ENCODE peak calls at places on chromosomes 2 and 18, in seven cellular contexts. One of them, this sample, is unnamed.
A peak's percentile ranks its signal among the peaks of the same experiment; 100 is the strongest.

GRCh38 chr18:11887305-11888262 is 20.5 kb downstream of the MPPE1 start:
- DNase-seq in HL-60: no peak
- DNase-seq in Right ventricle myocardium superior: no peak
- DNase-seq in MV-4-11: no peak
- DNase-seq in GM12865: no peak
- DNase-seq in kidney tubule cell: peak; percentile 67
- DNase-seq in dorsolateral prefrontal cortex: no peak
- DNase-seq in this sample: peak; percentile 9

GRCh38 chr2:215107229-215108056 is 31.0 kb downstream of the ABCA12 start:
- DNase-seq in GM12865: no peak
- DNase-seq in kidney tubule cell: no peak
- DNase-seq in dorsolateral prefrontal cortex: no peak
- DNase-seq in Right ventricle myocardium superior: no peak
- DNase-seq in HL-60: no peak
- DNase-seq in MV-4-11: no peak
- DNase-seq in this sample: no peak

GRCh38 chr18:7370375-7370774 is 139.5 kb downstream of the LRRC30 start:
- DNase-seq in MV-4-11: no peak
- DNase-seq in dorsolateral prefrontal cortex: peak; percentile 25
- DNase-seq in GM12865: no peak
- DNase-seq in kidney tubule cell: no peak
- DNase-seq in Right ventricle myocardium superior: peak; percentile 48
- DNase-seq in HL-60: no peak
- DNase-seq in this sample: no peak

GRCh38 chr2:37215255-37215654 is 16.1 kb downstream of the CEBPZ start:
- DNase-seq in Right ventricle myocardium superior: no peak
- DNase-seq in kidney tubule cell: no peak
- DNase-seq in MV-4-11: no peak
- DNase-seq in GM12865: no peak
- DNase-seq in dorsolateral prefrontal cortex: no peak
- DNase-seq in HL-60: no peak
- DNase-seq in this sample: no peak

GRCh38 chr18:48405108-48405507 is 4.1 kb downstream of the ZBTB7C start:
- DNase-seq in Right ventricle myocardium superior: no peak
- DNase-seq in kidney tubule cell: peak; percentile 28
- DNase-seq in MV-4-11: no peak
- DNase-seq in GM12865: no peak
- DNase-seq in HL-60: no peak
- DNase-seq in dorsolateral prefrontal cortex: no peak
- DNase-seq in this sample: peak; percentile 65

GRCh38 chr18:8051388-8051787 is 484.3 kb downstream of the PTPRM start:
- DNase-seq in HL-60: no peak
- DNase-seq in kidney tubule cell: no peak
- DNase-seq in dorsolateral prefrontal cortex: no peak
- DNase-seq in MV-4-11: no peak
- DNase-seq in GM12865: no peak
- DNase-seq in Right ventricle myocardium superior: no peak
- DNase-seq in this sample: no peak

GRCh38 chr2:173884403-173884802 is 80.8 kb downstream of the SP3 start:
- DNase-seq in GM12865: peak; percentile 52
- DNase-seq in MV-4-11: no peak
- DNase-seq in dorsolateral prefrontal cortex: peak; percentile 28
- DNase-seq in kidney tubule cell: peak; percentile 49
- DNase-seq in Right ventricle myocardium superior: peak; percentile 75
- DNase-seq in HL-60: no peak
- DNase-seq in this sample: peak; percentile 47

GRCh38 chr2:239654266-239654665 is 253.4 kb upstream of the HDAC4 start:
- DNase-seq in Right ventricle myocardium superior: no peak
- DNase-seq in MV-4-11: no peak
- DNase-seq in dorsolateral prefrontal cortex: no peak
- DNase-seq in GM12865: no peak
- DNase-seq in HL-60: no peak
- DNase-seq in kidney tubule cell: no peak
- DNase-seq in this sample: no peak

GRCh38 chr18:2903006-2903405 is 56.2 kb downstream of the EMILIN2 start:
- DNase-seq in HL-60: no peak
- DNase-seq in GM12865: no peak
- DNase-seq in MV-4-11: no peak
- DNase-seq in dorsolateral prefrontal cortex: no peak
- DNase-seq in kidney tubule cell: peak; percentile 46
- DNase-seq in Right ventricle myocardium superior: peak; percentile 81
- DNase-seq in this sample: peak; percentile 73

GRCh38 chr2:8133331-8133730 is 548.5 kb upstream of the ID2 start:
- DNase-seq in MV-4-11: no peak
- DNase-seq in GM12865: no peak
- DNase-seq in dorsolateral prefrontal cortex: no peak
- DNase-seq in Right ventricle myocardium superior: no peak
- DNase-seq in kidney tubule cell: no peak
- DNase-seq in HL-60: no peak
- DNase-seq in this sample: no peak

GRCh38 chr18:69885841-69886531 is 61.7 kb downstream of the CD226 start:
- DNase-seq in dorsolateral prefrontal cortex: no peak
- DNase-seq in GM12865: peak; percentile 75
- DNase-seq in MV-4-11: no peak
- DNase-seq in Right ventricle myocardium superior: no peak
- DNase-seq in HL-60: no peak
- DNase-seq in kidney tubule cell: peak; percentile 17
- DNase-seq in this sample: no peak